ENCODE peak calls at places on chromosomes 5 and 9, in six cellular contexts. One of them, this sample, is unnamed.
A peak's percentile ranks its signal among the peaks of the same experiment; 100 is the strongest.

GRCh38 chr9:131434673-131435072 is 40.8 kb downstream of the PRRC2B start:
- DNase-seq in fibroblast of lung: no peak
- DNase-seq in foreskin fibroblast: no peak
- DNase-seq in ascending aorta: no peak
- DNase-seq in breast epithelium: no peak
- DNase-seq in stomach: no peak
- DNase-seq in this sample: no peak

GRCh38 chr5:50401337-50401736 is 39.8 kb downstream of the EMB start:
- DNase-seq in fibroblast of lung: no peak
- DNase-seq in foreskin fibroblast: no peak
- DNase-seq in ascending aorta: no peak
- DNase-seq in breast epithelium: no peak
- DNase-seq in stomach: no peak
- DNase-seq in this sample: no peak

GRCh38 chr5:160305319-160305718 is 7.0 kb downstream of the CCNJL start:
- DNase-seq in fibroblast of lung: no peak
- DNase-seq in foreskin fibroblast: no peak
- DNase-seq in ascending aorta: no peak
- DNase-seq in breast epithelium: no peak
- DNase-seq in stomach: no peak
- DNase-seq in this sample: no peak

GRCh38 chr9:70517926-70518325 is 103.5 kb upstream of the KLF9 start:
- DNase-seq in fibroblast of lung: no peak
- DNase-seq in foreskin fibroblast: no peak
- DNase-seq in ascending aorta: no peak
- DNase-seq in breast epithelium: no peak
- DNase-seq in stomach: no peak
- DNase-seq in this sample: no peak

GRCh38 chr5:172695431-172696054 is 54.5 kb downstream of the NEURL1B start:
- DNase-seq in fibroblast of lung: no peak
- DNase-seq in foreskin fibroblast: no peak
- DNase-seq in ascending aorta: no peak
- DNase-seq in breast epithelium: no peak
- DNase-seq in stomach: no peak
- DNase-seq in this sample: no peak

GRCh38 chr5:115774684-115775083 is 41.8 kb downstream of the CDO1 start:
- DNase-seq in fibroblast of lung: no peak
- DNase-seq in foreskin fibroblast: no peak
- DNase-seq in ascending aorta: no peak
- DNase-seq in breast epithelium: no peak
- DNase-seq in stomach: no peak
- DNase-seq in this sample: no peak

GRCh38 chr5:151795426-151795825 is 23.7 kb downstream of the G3BP1 start:
- DNase-seq in fibroblast of lung: no peak
- DNase-seq in foreskin fibroblast: no peak
- DNase-seq in ascending aorta: no peak
- DNase-seq in breast epithelium: no peak
- DNase-seq in stomach: no peak
- DNase-seq in this sample: no peak

GRCh38 chr9:123457586-123457985 is 101.6 kb downstream of the CRB2 start:
- DNase-seq in fibroblast of lung: no peak
- DNase-seq in foreskin fibroblast: no peak
- DNase-seq in ascending aorta: no peak
- DNase-seq in breast epithelium: no peak
- DNase-seq in stomach: no peak
- DNase-seq in this sample: no peak

GRCh38 chr5:42022383-42022782 is 97.3 kb downstream of the FBXO4 start:
- DNase-seq in fibroblast of lung: no peak
- DNase-seq in foreskin fibroblast: no peak
- DNase-seq in ascending aorta: no peak
- DNase-seq in breast epithelium: no peak
- DNase-seq in stomach: no peak
- DNase-seq in this sample: no peak

GRCh38 chr9:749712-750111 is 91.8 kb upstream of the DMRT1 start:
- DNase-seq in fibroblast of lung: peak; percentile 63
- DNase-seq in foreskin fibroblast: no peak
- DNase-seq in ascending aorta: no peak
- DNase-seq in breast epithelium: no peak
- DNase-seq in stomach: no peak
- DNase-seq in this sample: no peak

GRCh38 chr5:10607666-10608442 is 44.0 kb downstream of the ANKRD33B start:
- DNase-seq in fibroblast of lung: peak; percentile 52
- DNase-seq in foreskin fibroblast: peak; percentile 79
- DNase-seq in ascending aorta: no peak
- DNase-seq in breast epithelium: no peak
- DNase-seq in stomach: no peak
- DNase-seq in this sample: no peak

GRCh38 chr9:109590945-109591344 is 92.8 kb upstream of the PTPN3 start:
- DNase-seq in fibroblast of lung: peak; percentile 36
- DNase-seq in foreskin fibroblast: no peak
- DNase-seq in ascending aorta: peak; percentile 50
- DNase-seq in breast epithelium: no peak
- DNase-seq in stomach: peak; percentile 78
- DNase-seq in this sample: peak; percentile 29

GRCh38 chr9:88766778-88767503 is 224.3 kb upstream of the S1PR3 start:
- DNase-seq in fibroblast of lung: peak; percentile 91
- DNase-seq in foreskin fibroblast: peak; percentile 86
- DNase-seq in ascending aorta: no peak
- DNase-seq in breast epithelium: no peak
- DNase-seq in stomach: no peak
- DNase-seq in this sample: no peak

GRCh38 chr5:169979871-169980270 is 424 bp downstream of the INSYN2B start:
- DNase-seq in fibroblast of lung: peak; percentile 38
- DNase-seq in foreskin fibroblast: peak; percentile 20
- DNase-seq in ascending aorta: no peak
- DNase-seq in breast epithelium: no peak
- DNase-seq in stomach: no peak
- DNase-seq in this sample: no peak
- H3K4me3 ChIP-seq in fibroblast of lung: peak overlapping the region; percentile 90
- H3K4me3 ChIP-seq in foreskin fibroblast: peak overlapping the region; percentile 70
- H3K4me3 ChIP-seq in ascending aorta: no peak overlapping the region
- H3K4me3 ChIP-seq in breast epithelium: no peak overlapping the region
- H3K4me3 ChIP-seq in stomach: no peak overlapping the region
- H3K4me3 ChIP-seq in this sample: no peak overlapping the region

GRCh38 chr9:17075146-17075757 is 59.6 kb upstream of the CNTLN start:
- DNase-seq in fibroblast of lung: no peak
- DNase-seq in foreskin fibroblast: no peak
- DNase-seq in ascending aorta: no peak
- DNase-seq in breast epithelium: no peak
- DNase-seq in stomach: no peak
- DNase-seq in this sample: no peak
- H3K4me3 ChIP-seq in fibroblast of lung: no peak overlapping the region
- H3K4me3 ChIP-seq in foreskin fibroblast: no peak overlapping the region
- H3K4me3 ChIP-seq in ascending aorta: no peak overlapping the region
- H3K4me3 ChIP-seq in breast epithelium: no peak overlapping the region
- H3K4me3 ChIP-seq in stomach: no peak overlapping the region
- H3K4me3 ChIP-seq in this sample: no peak overlapping the region

DNA sequence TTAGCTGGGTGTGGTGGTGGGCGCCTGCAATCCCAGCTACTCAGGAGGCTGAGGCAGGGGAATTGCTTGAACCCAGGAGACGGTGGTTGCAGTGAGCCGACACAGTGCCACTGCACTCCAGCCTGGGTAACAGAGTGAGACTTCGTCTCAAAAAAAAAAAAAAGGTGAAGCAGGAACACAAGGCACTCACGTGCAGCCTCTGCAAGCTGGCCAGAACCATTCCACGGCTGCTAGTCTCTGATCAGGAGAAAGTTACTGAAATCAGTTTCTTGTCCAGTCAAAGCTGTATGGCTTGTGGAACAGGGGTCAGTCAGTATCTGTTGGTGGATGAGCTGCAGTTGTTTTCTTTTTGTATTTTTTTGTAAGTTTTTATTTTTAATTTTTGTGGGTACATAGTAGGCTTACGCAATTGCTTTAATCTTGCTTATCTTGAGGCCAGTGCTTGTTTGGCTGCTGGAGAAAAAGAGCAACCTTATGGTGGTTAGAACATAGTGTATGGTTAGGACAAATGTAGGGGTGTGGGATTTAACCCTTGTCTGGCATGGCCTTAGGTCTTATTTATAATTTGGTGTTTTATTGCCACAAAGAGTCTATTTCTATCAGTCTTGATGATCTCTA is 32.8 kb upstream of the GTF2H2C start:
- DNase-seq in fibroblast of lung: no peak
- DNase-seq in foreskin fibroblast: no peak
- DNase-seq in ascending aorta: no peak
- DNase-seq in breast epithelium: no peak
- DNase-seq in stomach: peak; percentile 36
- DNase-seq in this sample: no peak
- H3K4me3 ChIP-seq in fibroblast of lung: no peak overlapping the region
- H3K4me3 ChIP-seq in foreskin fibroblast: no peak overlapping the region
- H3K4me3 ChIP-seq in ascending aorta: no peak overlapping the region
- H3K4me3 ChIP-seq in breast epithelium: no peak overlapping the region
- H3K4me3 ChIP-seq in stomach: no peak overlapping the region
- H3K4me3 ChIP-seq in this sample: no peak overlapping the region

GRCh38 chr9:125343518-125344284 is 82.1 kb downstream of the GAPVD1 start:
- DNase-seq in fibroblast of lung: peak; percentile 72
- DNase-seq in foreskin fibroblast: peak; percentile 79
- DNase-seq in ascending aorta: no peak
- DNase-seq in breast epithelium: no peak
- DNase-seq in stomach: no peak
- DNase-seq in this sample: no peak
- H3K4me3 ChIP-seq in fibroblast of lung: no peak overlapping the region
- H3K4me3 ChIP-seq in foreskin fibroblast: no peak overlapping the region
- H3K4me3 ChIP-seq in ascending aorta: no peak overlapping the region
- H3K4me3 ChIP-seq in breast epithelium: no peak overlapping the region
- H3K4me3 ChIP-seq in stomach: no peak overlapping the region
- H3K4me3 ChIP-seq in this sample: no peak overlapping the region

GRCh38 chr5:126808619-126809018 is 31.7 kb downstream of the LMNB1 start:
- DNase-seq in fibroblast of lung: peak; percentile 22
- DNase-seq in foreskin fibroblast: peak; percentile 56
- DNase-seq in ascending aorta: no peak
- DNase-seq in breast epithelium: no peak
- DNase-seq in stomach: no peak
- DNase-seq in this sample: no peak
- H3K4me3 ChIP-seq in fibroblast of lung: no peak overlapping the region
- H3K4me3 ChIP-seq in foreskin fibroblast: no peak overlapping the region
- H3K4me3 ChIP-seq in ascending aorta: no peak overlapping the region
- H3K4me3 ChIP-seq in breast epithelium: no peak overlapping the region
- H3K4me3 ChIP-seq in stomach: no peak overlapping the region
- H3K4me3 ChIP-seq in this sample: peak overlapping the region; percentile 20

DNA sequence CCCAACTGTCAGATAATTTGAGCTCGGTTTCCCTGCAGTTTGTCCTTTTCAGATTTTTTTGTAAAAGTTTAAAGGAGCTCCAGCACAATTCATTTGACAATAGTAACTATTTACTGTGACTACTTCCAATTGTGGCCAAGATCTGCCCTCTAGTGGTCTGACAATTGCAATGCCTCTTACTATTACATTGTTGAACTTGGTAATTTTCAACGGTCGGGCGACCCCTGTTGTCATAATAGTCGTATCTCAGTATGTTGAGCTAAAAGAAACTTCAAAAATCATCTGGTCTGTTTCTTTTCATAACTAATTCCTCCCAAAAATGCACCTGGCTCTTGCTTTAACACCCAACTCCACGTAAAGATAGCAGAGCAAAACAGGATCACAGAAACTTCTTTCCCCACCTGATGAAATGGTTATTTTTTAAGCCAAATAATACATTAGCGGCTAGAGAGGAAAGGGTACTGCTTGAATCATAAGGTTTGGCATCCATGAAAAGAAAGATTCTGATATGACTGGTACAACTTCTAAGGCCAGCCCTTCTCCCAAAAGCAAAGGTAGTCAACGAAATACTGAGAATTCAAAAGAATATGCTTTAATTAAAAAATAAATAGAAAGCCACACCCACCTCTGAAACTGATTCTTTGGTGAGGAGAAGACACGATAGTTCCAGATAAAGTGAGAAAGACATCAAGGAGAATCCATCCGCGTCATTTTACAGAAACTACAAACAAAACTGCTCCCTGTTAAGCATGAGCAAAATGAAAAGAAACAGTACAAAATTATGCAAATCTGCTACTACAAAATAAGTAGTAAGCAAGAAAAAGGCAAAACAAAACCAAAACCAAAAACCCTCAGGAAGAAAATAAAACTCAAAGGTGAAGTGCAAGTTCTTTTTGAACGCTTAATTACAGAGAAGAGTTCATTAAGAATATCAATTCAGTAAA is 76.9 kb upstream of the HTR4 start:
- DNase-seq in fibroblast of lung: peak; percentile 76
- DNase-seq in foreskin fibroblast: peak; percentile 92
- DNase-seq in ascending aorta: no peak
- DNase-seq in breast epithelium: no peak
- DNase-seq in stomach: peak; percentile 77
- DNase-seq in this sample: peak; percentile 34
- H3K4me3 ChIP-seq in fibroblast of lung: peak overlapping the region; percentile 34
- H3K4me3 ChIP-seq in foreskin fibroblast: peak overlapping the region; percentile 3
- H3K4me3 ChIP-seq in ascending aorta: peak overlapping the region; percentile 36
- H3K4me3 ChIP-seq in breast epithelium: no peak overlapping the region
- H3K4me3 ChIP-seq in stomach: no peak overlapping the region
- H3K4me3 ChIP-seq in this sample: peak overlapping the region; percentile 51

GRCh38 chr9:127448112-127448805 is 2.9 kb downstream of the RPL12 start:
- DNase-seq in fibroblast of lung: no peak
- DNase-seq in foreskin fibroblast: peak; percentile 24
- DNase-seq in ascending aorta: no peak
- DNase-seq in breast epithelium: no peak
- DNase-seq in stomach: no peak
- DNase-seq in this sample: no peak
- H3K4me3 ChIP-seq in fibroblast of lung: peak overlapping the region; percentile 92
- H3K4me3 ChIP-seq in foreskin fibroblast: peak overlapping the region; percentile 88
- H3K4me3 ChIP-seq in ascending aorta: no peak overlapping the region
- H3K4me3 ChIP-seq in breast epithelium: no peak overlapping the region
- H3K4me3 ChIP-seq in stomach: no peak overlapping the region
- H3K4me3 ChIP-seq in this sample: no peak overlapping the region

GRCh38 chr9:71767421-71768321 is 642 bp downstream of the CEMIP2 start:
- DNase-seq in fibroblast of lung: peak; percentile 40
- DNase-seq in foreskin fibroblast: peak; percentile 66
- DNase-seq in ascending aorta: no peak
- DNase-seq in breast epithelium: peak; percentile 55
- DNase-seq in stomach: peak; percentile 34
- DNase-seq in this sample: no peak

GRCh38 chr9:71768388-71769174 is at the start of gene CEMIP2:
- DNase-seq in fibroblast of lung: peak; percentile 88
- DNase-seq in foreskin fibroblast: peak; percentile 97
- DNase-seq in ascending aorta: peak; percentile 44
- DNase-seq in breast epithelium: peak; percentile 89
- DNase-seq in stomach: peak; percentile 93
- DNase-seq in this sample: peak; percentile 62

GRCh38 chr9:71764438-71764837 is 3.9 kb downstream of the CEMIP2 start:
- DNase-seq in fibroblast of lung: no peak
- DNase-seq in foreskin fibroblast: no peak
- DNase-seq in ascending aorta: no peak
- DNase-seq in breast epithelium: no peak
- DNase-seq in stomach: no peak
- DNase-seq in this sample: no peak

GRCh38 chr9:71765693-71766092 is 2.6 kb downstream of the CEMIP2 start:
- DNase-seq in fibroblast of lung: peak; percentile 78
- DNase-seq in foreskin fibroblast: peak; percentile 67
- DNase-seq in ascending aorta: no peak
- DNase-seq in breast epithelium: no peak
- DNase-seq in stomach: no peak
- DNase-seq in this sample: no peak

DNA sequence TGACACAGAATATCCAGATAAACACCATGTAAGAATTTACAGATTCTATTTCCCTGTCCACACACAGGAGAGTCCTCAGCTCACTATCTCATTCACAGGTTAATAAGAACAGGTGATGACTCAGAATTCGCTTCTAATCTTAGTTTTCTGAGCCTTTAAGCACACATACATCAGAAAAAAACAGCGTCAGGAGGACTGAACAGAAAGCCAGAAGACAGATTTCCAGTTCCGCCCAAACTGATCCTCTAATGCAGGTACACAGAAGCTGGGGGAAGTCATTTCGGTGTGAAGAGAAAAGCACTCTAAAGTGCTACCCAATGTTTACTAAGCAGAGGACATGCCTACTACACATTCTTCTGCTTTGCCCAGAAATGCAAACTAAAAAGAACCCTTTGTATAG is 1.6 kb downstream of the CEMIP2 start:
- DNase-seq in fibroblast of lung: no peak
- DNase-seq in foreskin fibroblast: no peak
- DNase-seq in ascending aorta: no peak
- DNase-seq in breast epithelium: no peak
- DNase-seq in stomach: no peak
- DNase-seq in this sample: no peak
- H3K4me3 ChIP-seq in fibroblast of lung: peak overlapping the region; percentile 75
- H3K4me3 ChIP-seq in foreskin fibroblast: peak overlapping the region; percentile 94
- H3K4me3 ChIP-seq in ascending aorta: no peak overlapping the region
- H3K4me3 ChIP-seq in breast epithelium: peak overlapping the region; percentile 91
- H3K4me3 ChIP-seq in stomach: peak overlapping the region; percentile 72
- H3K4me3 ChIP-seq in this sample: peak overlapping the region; percentile 93

This sample was measured in thoracic aorta.